ENCODE peak calls at places on chromosomes 4 and X, in four cellular contexts. R is HFF-Myc, A is K562, E is body of pancreas. U is an unnamed sample.

GRCh38 chrX:140343226-140343873 is 161.5 kb downstream of the SOX3 start:
- DNase-seq in E (no peak), R (no peak), A (no peak), U (no peak)

GRCh38 chrX:149829751-149830191 is 48.0 kb downstream of the MAGEA9 start:
- DNase-seq in A (no peak), R (no peak), E (no peak), U (peak; percentile 71)

GRCh38 chr4:167274346-167274745 is 40.1 kb upstream of the SPOCK3 start:
- DNase-seq in E (no peak), R (no peak), A (no peak), U (no peak)

GRCh38 chr4:72767903-72768817 is 199.1 kb upstream of the ADAMTS3 start:
- DNase-seq in R (peak; percentile 14), E (no peak), A (peak; percentile 8), U (peak; percentile 82)

GRCh38 chr4:110310795-110311194 is 112.4 kb upstream of the ELOVL6 start:
- DNase-seq in E (no peak), A (no peak), R (no peak), U (no peak)

GRCh38 chr4:1011022-1011694 is at the start of gene FGFRL1:
- DNase-seq in E (peak; percentile 95), A (peak; percentile 96), R (peak; percentile 36), U (peak; percentile 71)

GRCh38 chr4:40283968-40284367 is 51.2 kb upstream of the CHRNA9 start:
- DNase-seq in A (peak; percentile 30), R (no peak), E (no peak), U (no peak)

GRCh38 chrX:151370906-151371305 is 26.1 kb upstream of the VMA21 start:
- DNase-seq in E (no peak), A (peak; percentile 14), R (no peak), U (no peak)

GRCh38 chrX:136339702-136340101 is 38.9 kb downstream of the ADGRG4 start:
- DNase-seq in R (no peak), A (no peak), E (no peak), U (no peak)

DNA sequence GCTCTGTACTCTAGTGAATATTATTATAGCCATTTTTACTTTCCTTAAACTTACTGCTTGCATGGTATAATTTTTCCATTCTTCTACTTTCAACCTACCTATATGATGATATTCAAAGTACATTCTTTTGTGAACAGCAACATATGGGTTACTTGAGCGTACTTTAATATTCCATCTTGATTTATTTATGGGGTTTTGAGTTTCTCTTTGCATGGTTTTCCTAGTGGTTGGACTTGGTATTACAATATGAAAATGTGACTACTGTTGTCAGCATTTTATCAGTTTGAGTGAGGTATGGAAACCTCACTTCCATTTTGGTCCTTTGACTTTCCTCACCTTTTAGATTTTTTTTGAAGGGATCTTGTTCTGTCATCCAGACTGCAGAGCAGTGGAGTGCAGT is 35.9 kb downstream of the ADGRG4 start:
- DNase-seq in E (no peak), A (no peak), R (no peak), U (no peak)
- TF ChIP-seq CTCF in E (no peak), A (peak; percentile 35), R (no peak), U (no peak)

DNA sequence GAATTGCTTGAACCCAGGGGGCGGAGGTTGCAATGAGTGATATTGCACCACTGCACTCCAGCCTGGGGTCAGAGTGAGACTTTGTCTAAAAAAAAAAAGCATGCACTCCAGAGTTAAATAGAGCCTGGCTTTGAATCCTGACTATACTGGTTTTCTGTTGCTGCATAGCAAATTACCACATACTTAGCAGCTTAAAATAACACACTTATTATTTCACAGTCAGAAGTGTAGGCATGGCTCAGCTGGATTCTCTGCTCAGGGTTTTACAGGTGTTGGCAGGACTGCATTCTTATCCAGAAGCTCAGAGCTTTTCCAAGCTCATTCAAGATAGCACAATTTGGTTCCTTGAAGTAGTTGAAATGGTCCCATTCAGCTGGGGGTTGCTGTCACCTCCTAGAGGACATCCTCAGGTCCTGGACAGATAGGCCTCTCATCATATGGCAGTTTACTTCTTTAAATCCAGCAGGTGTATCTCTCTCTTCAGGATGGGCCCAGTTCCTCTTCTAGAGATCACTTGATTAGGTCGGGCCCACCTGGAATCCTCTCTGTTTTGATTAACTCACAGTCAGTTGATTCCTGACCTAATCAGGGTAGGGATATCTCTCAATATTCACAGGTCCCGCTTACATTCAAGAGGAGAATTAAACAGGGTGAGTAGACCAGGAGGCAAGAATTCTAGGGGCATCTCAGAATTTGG is 26.8 kb downstream of the DOCK11 start:
- DNase-seq in E (no peak), R (no peak), A (no peak), U (no peak)
- H3K4me3 ChIP-seq in E (no peak overlapping the region), R (no peak overlapping the region), A (no peak overlapping the region), U (no peak overlapping the region)

DNA sequence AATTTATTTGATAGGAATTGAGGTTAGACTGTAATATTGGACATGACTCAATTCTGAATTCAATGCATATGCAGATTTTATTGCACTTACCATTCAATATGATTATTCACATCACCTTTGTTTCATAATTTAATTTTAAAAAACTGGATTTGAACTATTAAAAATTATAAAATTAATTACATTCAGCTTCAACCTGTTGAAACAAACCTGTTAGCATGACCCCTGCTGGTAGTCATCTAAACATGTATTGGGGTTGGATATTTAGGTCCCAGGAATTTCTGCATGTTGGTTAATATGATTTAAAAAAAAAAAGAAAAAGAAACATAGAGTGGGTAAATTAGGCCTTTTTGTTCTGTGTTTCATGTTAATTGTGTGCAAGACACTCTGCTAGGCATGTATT is 85.9 kb downstream of the ARSJ start:
- DNase-seq in E (no peak), A (no peak), R (no peak), U (no peak)
- TF ChIP-seq CTCF in E (peak; percentile 28), A (no peak), R (no peak), U (peak; percentile 31)

GRCh38 chrX:35046646-35047231 is 104.1 kb downstream of the FAM47B start:
- DNase-seq in A (no peak), R (no peak), E (no peak), U (no peak)
- H3K4me3 ChIP-seq in A (no peak overlapping the region), R (no peak overlapping the region), E (no peak overlapping the region), U (no peak overlapping the region)

DNA sequence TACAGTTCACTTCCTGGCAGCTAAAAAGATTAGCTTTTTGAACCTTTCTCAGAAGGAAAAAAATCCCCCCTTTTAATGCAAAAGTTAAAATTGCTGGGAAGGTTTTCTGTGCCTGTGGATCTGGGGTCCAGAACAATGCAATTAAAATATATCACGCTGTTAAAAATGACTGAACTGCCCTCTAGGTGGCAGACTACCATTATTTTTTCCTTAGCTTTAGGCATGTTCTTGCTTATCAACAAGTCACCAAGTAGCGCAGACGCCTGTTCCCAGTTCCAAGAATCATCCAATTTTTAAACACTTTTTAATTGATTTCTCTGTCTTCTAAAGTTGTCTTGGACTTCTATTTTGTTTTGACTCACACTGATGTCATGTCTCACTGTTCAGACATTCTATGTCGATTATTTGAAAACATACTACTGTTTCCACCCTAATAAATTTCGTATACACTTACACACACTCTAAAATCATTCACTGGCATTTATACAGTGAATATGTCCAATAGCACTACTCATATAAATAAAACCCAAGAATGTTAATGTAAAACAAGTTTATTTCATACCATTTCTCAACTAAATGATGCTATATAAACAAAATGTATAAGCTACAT is 661.6 kb downstream of the RAPGEF2 start:
- DNase-seq in R (peak; percentile 10), E (peak; percentile 29), A (peak; percentile 1), U (peak; percentile 70)
- TF ChIP-seq CTCF in R (peak; percentile 20), E (peak; percentile 69), A (peak; percentile 12), U (peak; percentile 64)

GRCh38 chr4:6943012-6943869 is 33.6 kb downstream of the TBC1D14 start:
- DNase-seq in E (no peak), R (no peak), A (no peak), U (no peak)
- H3K4me3 ChIP-seq in E (no peak overlapping the region), R (no peak overlapping the region), A (no peak overlapping the region), U (no peak overlapping the region)

GRCh38 chrX:6574762-6575161 is 39.8 kb upstream of the VCX3A start:
- DNase-seq in E (no peak), R (no peak), A (no peak), U (no peak)
- TF ChIP-seq CTCF in E (no peak), R (no peak), A (no peak), U (peak; percentile 40)

DNA sequence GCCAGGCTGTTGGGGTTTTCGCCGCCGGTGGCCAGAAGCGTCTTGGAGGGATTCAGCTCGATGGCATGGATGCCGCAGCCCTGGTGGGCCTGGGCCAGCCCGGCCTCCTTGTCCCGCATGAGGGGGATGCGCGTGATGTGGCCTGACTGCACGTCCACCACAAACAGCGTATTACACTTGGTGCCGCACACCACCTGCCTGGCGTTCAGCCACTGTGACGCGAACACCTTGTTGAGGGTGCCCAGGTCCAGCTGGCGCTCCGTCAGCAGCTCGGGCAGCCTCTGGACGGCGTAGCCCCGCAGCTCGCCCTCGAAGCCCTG is 728 bp downstream of the DCAF12L2 start:
- DNase-seq in R (no peak), A (no peak), E (peak; percentile 10), U (no peak)
- H3K4me3 ChIP-seq in R (no peak overlapping the region), A (no peak overlapping the region), E (no peak overlapping the region), U (no peak overlapping the region)

U was measured in brain microvascular endothelial cell.